ENCODE peak calls at places on chromosome 18, in six cellular contexts. One of them, this sample, is unnamed.
A peak's percentile ranks its signal among the peaks of the same experiment; 100 is the strongest.

GRCh38 chr18:63099848-63100625 is 219.5 kb downstream of the BCL2 start:
- DNase-seq in endothelial cell of umbilical vein: no peak
- DNase-seq in sigmoid colon: no peak
- DNase-seq in transverse colon: peak; percentile 73
- DNase-seq in K562: no peak
- DNase-seq in HCT116: no peak
- DNase-seq in this sample: no peak

GRCh38 chr18:57819119-57819518 is 16.0 kb upstream of the ATP8B1 start:
- DNase-seq in endothelial cell of umbilical vein: no peak
- DNase-seq in sigmoid colon: no peak
- DNase-seq in transverse colon: no peak
- DNase-seq in K562: peak; percentile 21
- DNase-seq in HCT116: no peak
- DNase-seq in this sample: no peak

GRCh38 chr18:1663879-1664705 is 759.4 kb downstream of the ADCYAP1 start:
- DNase-seq in endothelial cell of umbilical vein: peak; percentile 13
- DNase-seq in sigmoid colon: no peak
- DNase-seq in transverse colon: peak; percentile 16
- DNase-seq in K562: peak; percentile 77
- DNase-seq in HCT116: peak; percentile 32
- DNase-seq in this sample: no peak

GRCh38 chr18:49619792-49620191 is 57.9 kb downstream of the LIPG start:
- DNase-seq in endothelial cell of umbilical vein: no peak
- DNase-seq in sigmoid colon: no peak
- DNase-seq in transverse colon: no peak
- DNase-seq in K562: no peak
- DNase-seq in HCT116: no peak
- DNase-seq in this sample: no peak

GRCh38 chr18:21454725-21455124 is 145.8 kb downstream of the ESCO1 start:
- DNase-seq in endothelial cell of umbilical vein: no peak
- DNase-seq in sigmoid colon: no peak
- DNase-seq in transverse colon: no peak
- DNase-seq in K562: no peak
- DNase-seq in HCT116: no peak
- DNase-seq in this sample: no peak

GRCh38 chr18:3340682-3341097 is 78.8 kb downstream of the MYL12B start:
- DNase-seq in endothelial cell of umbilical vein: peak; percentile 48
- DNase-seq in sigmoid colon: no peak
- DNase-seq in transverse colon: no peak
- DNase-seq in K562: peak; percentile 60
- DNase-seq in HCT116: no peak
- DNase-seq in this sample: no peak

GRCh38 chr18:67232406-67232805 is 284.1 kb downstream of the DSEL start:
- DNase-seq in endothelial cell of umbilical vein: peak; percentile 96
- DNase-seq in sigmoid colon: no peak
- DNase-seq in transverse colon: no peak
- DNase-seq in K562: no peak
- DNase-seq in HCT116: no peak
- DNase-seq in this sample: no peak

GRCh38 chr18:54338230-54338629 is 19.4 kb downstream of the STARD6 start:
- DNase-seq in endothelial cell of umbilical vein: no peak
- DNase-seq in sigmoid colon: no peak
- DNase-seq in transverse colon: no peak
- DNase-seq in K562: no peak
- DNase-seq in HCT116: no peak
- DNase-seq in this sample: no peak

GRCh38 chr18:68803371-68803770 is 5.5 kb downstream of the CCDC102B start:
- DNase-seq in endothelial cell of umbilical vein: no peak
- DNase-seq in sigmoid colon: peak; percentile 92
- DNase-seq in transverse colon: peak; percentile 39
- DNase-seq in K562: no peak
- DNase-seq in HCT116: no peak
- DNase-seq in this sample: no peak

GRCh38 chr18:9613550-9614400 is 584 bp downstream of the PPP4R1 start:
- DNase-seq in endothelial cell of umbilical vein: peak; percentile 53
- DNase-seq in sigmoid colon: peak; percentile 83
- DNase-seq in transverse colon: peak; percentile 70
- DNase-seq in K562: peak; percentile 83
- DNase-seq in HCT116: no peak
- DNase-seq in this sample: peak; percentile 19

GRCh38 chr18:77379976-77380375 is 130.3 kb downstream of the GALR1 start:
- DNase-seq in endothelial cell of umbilical vein: no peak
- DNase-seq in sigmoid colon: no peak
- DNase-seq in transverse colon: no peak
- DNase-seq in K562: no peak
- DNase-seq in HCT116: no peak
- DNase-seq in this sample: no peak

GRCh38 chr18:42752921-42753320 is 362.6 kb downstream of the RIT2 start:
- DNase-seq in endothelial cell of umbilical vein: no peak
- DNase-seq in sigmoid colon: no peak
- DNase-seq in transverse colon: no peak
- DNase-seq in K562: no peak
- DNase-seq in HCT116: no peak
- DNase-seq in this sample: no peak

GRCh38 chr18:12251311-12251710 is 2.9 kb upstream of the CIDEA start:
- DNase-seq in endothelial cell of umbilical vein: no peak
- DNase-seq in sigmoid colon: no peak
- DNase-seq in transverse colon: no peak
- DNase-seq in K562: no peak
- DNase-seq in HCT116: no peak
- DNase-seq in this sample: no peak

GRCh38 chr18:2083691-2084090 is 487.6 kb downstream of the METTL4 start:
- DNase-seq in endothelial cell of umbilical vein: no peak
- DNase-seq in sigmoid colon: no peak
- DNase-seq in transverse colon: no peak
- DNase-seq in K562: peak; percentile 54
- DNase-seq in HCT116: no peak
- DNase-seq in this sample: no peak

GRCh38 chr18:32956591-32957310 is 183.9 kb upstream of the KLHL14 start:
- DNase-seq in endothelial cell of umbilical vein: peak; percentile 61
- DNase-seq in sigmoid colon: no peak
- DNase-seq in transverse colon: no peak
- DNase-seq in K562: no peak
- DNase-seq in HCT116: no peak
- DNase-seq in this sample: no peak

GRCh38 chr18:77403969-77404535 is 154.4 kb downstream of the GALR1 start:
- DNase-seq in endothelial cell of umbilical vein: no peak
- DNase-seq in sigmoid colon: no peak
- DNase-seq in transverse colon: no peak
- DNase-seq in K562: no peak
- DNase-seq in HCT116: no peak
- DNase-seq in this sample: no peak

GRCh38 chr18:72542993-72543361 is 1.2 kb downstream of the CBLN2 start:
- DNase-seq in endothelial cell of umbilical vein: peak; percentile 7
- DNase-seq in sigmoid colon: no peak
- DNase-seq in transverse colon: no peak
- DNase-seq in K562: no peak
- DNase-seq in HCT116: no peak
- DNase-seq in this sample: no peak

GRCh38 chr18:7784171-7784570 is 217.1 kb downstream of the PTPRM start:
- DNase-seq in endothelial cell of umbilical vein: no peak
- DNase-seq in sigmoid colon: no peak
- DNase-seq in transverse colon: no peak
- DNase-seq in K562: no peak
- DNase-seq in HCT116: no peak
- DNase-seq in this sample: no peak

GRCh38 chr18:54109131-54109683 is 115.3 kb downstream of the MBD2 start:
- DNase-seq in endothelial cell of umbilical vein: no peak
- DNase-seq in sigmoid colon: no peak
- DNase-seq in transverse colon: no peak
- DNase-seq in K562: no peak
- DNase-seq in HCT116: no peak
- DNase-seq in this sample: no peak

GRCh38 chr18:73895701-73896100 is 251.9 kb downstream of the FBXO15 start:
- DNase-seq in endothelial cell of umbilical vein: no peak
- DNase-seq in sigmoid colon: no peak
- DNase-seq in transverse colon: no peak
- DNase-seq in K562: no peak
- DNase-seq in HCT116: no peak
- DNase-seq in this sample: no peak

GRCh38 chr18:22169011-22169888 is at the start of gene GATA6:
- DNase-seq in endothelial cell of umbilical vein: peak; percentile 95
- DNase-seq in sigmoid colon: peak; percentile 89
- DNase-seq in transverse colon: peak; percentile 91
- DNase-seq in K562: peak; percentile 77
- DNase-seq in HCT116: peak; percentile 85
- DNase-seq in this sample: peak; percentile 81

GRCh38 chr18:3498705-3499451 is 48.9 kb downstream of the TGIF1 start:
- DNase-seq in endothelial cell of umbilical vein: peak; percentile 43
- DNase-seq in sigmoid colon: no peak
- DNase-seq in transverse colon: peak; percentile 28
- DNase-seq in K562: no peak
- DNase-seq in HCT116: no peak
- DNase-seq in this sample: peak; percentile 12

GRCh38 chr18:21391074-21391673 is 149.1 kb downstream of the GREB1L start:
- DNase-seq in endothelial cell of umbilical vein: peak; percentile 11
- DNase-seq in sigmoid colon: no peak
- DNase-seq in transverse colon: no peak
- DNase-seq in K562: no peak
- DNase-seq in HCT116: peak; percentile 89
- DNase-seq in this sample: no peak

GRCh38 chr18:26909599-26910290 is 44.2 kb upstream of the AQP4 start:
- DNase-seq in endothelial cell of umbilical vein: no peak
- DNase-seq in sigmoid colon: no peak
- DNase-seq in transverse colon: no peak
- DNase-seq in K562: no peak
- DNase-seq in HCT116: no peak
- DNase-seq in this sample: no peak

GRCh38 chr18:13973061-13973460 is 57.7 kb upstream of the MC2R start:
- DNase-seq in endothelial cell of umbilical vein: no peak
- DNase-seq in sigmoid colon: no peak
- DNase-seq in transverse colon: no peak
- DNase-seq in K562: no peak
- DNase-seq in HCT116: no peak
- DNase-seq in this sample: no peak

GRCh38 chr18:35756506-35757117 is 175.1 kb downstream of the GALNT1 start:
- DNase-seq in endothelial cell of umbilical vein: peak; percentile 63
- DNase-seq in sigmoid colon: no peak
- DNase-seq in transverse colon: peak; percentile 35
- DNase-seq in K562: peak; percentile 69
- DNase-seq in HCT116: peak; percentile 40
- DNase-seq in this sample: peak; percentile 47
- TF ChIP-seq CTCF in endothelial cell of umbilical vein: peak; percentile 58
- TF ChIP-seq CTCF in sigmoid colon: peak; percentile 43
- TF ChIP-seq CTCF in transverse colon: peak; percentile 76
- TF ChIP-seq CTCF in K562: peak; percentile 89
- TF ChIP-seq CTCF in HCT116: peak; percentile 88
- TF ChIP-seq CTCF in this sample: peak; percentile 86

DNA sequence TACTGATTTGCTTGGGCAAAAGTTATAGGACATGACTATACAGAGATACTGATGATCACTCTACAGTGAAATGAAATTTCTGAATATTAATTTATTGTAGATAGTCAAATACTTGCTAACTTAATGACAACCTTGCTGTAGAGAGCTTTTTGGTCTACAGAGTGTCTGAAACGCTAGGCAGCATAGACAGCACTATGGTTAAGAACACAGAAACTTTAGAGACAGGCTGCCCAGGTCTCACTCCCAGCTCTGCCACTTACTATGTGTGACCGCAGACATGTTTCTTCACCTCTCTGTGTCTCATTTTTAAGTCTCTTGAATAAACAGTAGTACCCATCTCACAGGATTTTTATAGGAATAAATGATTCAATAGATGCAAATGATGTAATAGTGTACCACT is 247.0 kb downstream of the TCF4 start:
- DNase-seq in endothelial cell of umbilical vein: no peak
- DNase-seq in sigmoid colon: no peak
- DNase-seq in transverse colon: no peak
- DNase-seq in K562: no peak
- DNase-seq in HCT116: no peak
- DNase-seq in this sample: no peak
- H3K27ac ChIP-seq in endothelial cell of umbilical vein: no peak overlapping the region
- H3K27ac ChIP-seq in sigmoid colon: no peak overlapping the region
- H3K27ac ChIP-seq in transverse colon: no peak overlapping the region
- H3K27ac ChIP-seq in K562: no peak overlapping the region
- H3K27ac ChIP-seq in HCT116: no peak overlapping the region
- H3K27ac ChIP-seq in this sample: no peak overlapping the region

GRCh38 chr18:48002933-48003365 is 72.5 kb upstream of the SMAD2 start:
- DNase-seq in endothelial cell of umbilical vein: peak; percentile 78
- DNase-seq in sigmoid colon: no peak
- DNase-seq in transverse colon: peak; percentile 67
- DNase-seq in K562: no peak
- DNase-seq in HCT116: peak; percentile 77
- DNase-seq in this sample: no peak
- TF ChIP-seq POLR2AphosphoS5 in endothelial cell of umbilical vein: peak; percentile 46
- TF ChIP-seq POLR2AphosphoS5 in sigmoid colon: no peak
- TF ChIP-seq POLR2AphosphoS5 in transverse colon: no peak
- TF ChIP-seq POLR2AphosphoS5 in K562: no peak
- TF ChIP-seq POLR2AphosphoS5 in HCT116: peak; percentile 51
- TF ChIP-seq POLR2AphosphoS5 in this sample: no peak

GRCh38 chr18:79934311-79935097 is 16.9 kb downstream of the SLC66A2 start:
- DNase-seq in endothelial cell of umbilical vein: no peak
- DNase-seq in sigmoid colon: peak; percentile 62
- DNase-seq in transverse colon: peak; percentile 62
- DNase-seq in K562: peak; percentile 31
- DNase-seq in HCT116: no peak
- DNase-seq in this sample: no peak
- TF ChIP-seq CTCF in endothelial cell of umbilical vein: no peak
- TF ChIP-seq CTCF in sigmoid colon: no peak
- TF ChIP-seq CTCF in transverse colon: peak; percentile 53
- TF ChIP-seq CTCF in K562: no peak
- TF ChIP-seq CTCF in HCT116: no peak
- TF ChIP-seq CTCF in this sample: no peak